ENCODE peak calls at places on chromosomes 7 and 10, in eight cellular contexts. H, Z, T, Q, A, C, B and M are unnamed samples.
A peak's percentile ranks its signal among the peaks of the same experiment; 100 is the strongest.

GRCh38 chr7:72754312-72754711 is 73.7 kb downstream of the TYW1B start:
- DNase-seq in Q (no peak), B (no peak), A (no peak), H (no peak), C (no peak), T (no peak), Z (no peak), M (no peak)

GRCh38 chr7:138338361-138338760 is 121.7 kb upstream of the TRIM24 start:
- DNase-seq in A (no peak), H (no peak), Z (peak; percentile 74), Q (no peak), B (no peak), T (no peak), C (no peak), M (no peak)

GRCh38 chr7:8149222-8149621 is 112.7 kb downstream of the ICA1 start:
- DNase-seq in B (no peak), Z (no peak), H (no peak), T (no peak), A (no peak), C (no peak), Q (no peak), M (no peak)

GRCh38 chr7:68025363-68025762 is 1028.7 kb downstream of the TYW1 start:
- DNase-seq in B (no peak), A (no peak), Z (no peak), T (no peak), H (no peak), Q (no peak), C (no peak), M (no peak)

GRCh38 chr7:24978837-24979469 is 1.0 kb downstream of the OSBPL3 start:
- DNase-seq in B (no peak), C (no peak), Q (no peak), H (peak; percentile 32), T (peak; percentile 36), A (no peak), Z (no peak), M (no peak)

GRCh38 chr10:43292745-43293676 is 26.1 kb upstream of the RASGEF1A start:
- DNase-seq in B (peak; percentile 11), H (peak; percentile 30), Z (no peak), Q (no peak), C (peak; percentile 67), A (peak; percentile 30), T (peak; percentile 59), M (peak; percentile 64)

GRCh38 chr7:55130079-55130476 is 111.3 kb downstream of the EGFR start:
- DNase-seq in A (peak; percentile 18), B (no peak), C (no peak), Z (no peak), T (no peak), Q (no peak), H (peak; percentile 61), M (peak; percentile 36)

GRCh38 chr10:49001402-49001801 is 61.8 kb upstream of the LRRC18 start:
- DNase-seq in H (no peak), C (no peak), A (no peak), Q (no peak), B (no peak), T (no peak), Z (no peak), M (peak; percentile 18)

GRCh38 chr7:101915000-101915399 is 97.6 kb downstream of the CUX1 start:
- DNase-seq in T (no peak), Q (no peak), Z (peak; percentile 74), B (no peak), A (no peak), C (no peak), H (no peak), M (no peak)